ENCODE peak calls at places on chromosomes 6 and 20, in ten cellular contexts. S, N, W, T, O, Y, A, Z, K and I are unnamed samples.

GRCh38 chr6:21263531-21264287 is 329.8 kb upstream of the SOX4 start:
- DNase-seq in Z (peak; percentile 30), S (no peak), O (no peak), W (no peak), Y (peak; percentile 84), A (no peak), N (no peak), T (no peak), K (no peak), I (no peak)

GRCh38 chr6:7726416-7727149 is 684 bp downstream of the BMP6 start:
- DNase-seq in N (no peak), A (no peak), W (no peak), K (peak; percentile 44), S (no peak), Y (no peak), O (no peak), Z (no peak), T (no peak), I (no peak)

GRCh38 chr6:150891886-150892485 is 26.5 kb downstream of the MTHFD1L start:
- DNase-seq in Y (peak; percentile 67), S (peak; percentile 64), T (peak; percentile 45), Z (peak; percentile 82), W (peak; percentile 68), O (peak; percentile 74), K (peak; percentile 77), N (peak; percentile 88), A (no peak), I (peak; percentile 64)

GRCh38 chr6:63504777-63505384 is 67.4 kb upstream of the LOC128125822 start:
- DNase-seq in O (peak; percentile 33), W (no peak), A (no peak), Y (no peak), T (no peak), S (no peak), N (no peak), K (no peak), Z (no peak), I (no peak)

GRCh38 chr6:158648682-158649131 is 1.1 kb upstream of the SYTL3 start:
- DNase-seq in N (peak; percentile 96), T (no peak), Y (peak; percentile 96), O (no peak), K (peak; percentile 71), S (no peak), W (no peak), A (no peak), Z (no peak), I (no peak)

GRCh38 chr6:31739639-31740396 is at the start of gene MSH5:
- DNase-seq in Y (peak; percentile 99), K (peak; percentile 99), O (peak; percentile 96), T (peak; percentile 90), Z (peak; percentile 99), A (peak; percentile 96), N (peak; percentile 99), W (peak; percentile 99), S (peak; percentile 96), I (peak; percentile 98)

GRCh38 chr6:51025082-51025777 is 206.6 kb downstream of the TFAP2B start:
- DNase-seq in Y (peak; percentile 82), A (no peak), T (no peak), W (no peak), S (no peak), N (peak; percentile 7), K (no peak), O (peak; percentile 69), Z (no peak), I (no peak)

GRCh38 chr6:17454316-17455005 is 61.1 kb downstream of the CAP2 start:
- DNase-seq in O (no peak), A (no peak), W (no peak), S (no peak), K (peak; percentile 5), Y (peak; percentile 81), T (no peak), N (peak; percentile 59), Z (no peak), I (no peak)

GRCh38 chr6:153001767-153002612 is 519 bp downstream of the MTRF1L start:
- DNase-seq in A (no peak), W (no peak), O (no peak), N (no peak), S (no peak), T (no peak), Z (no peak), Y (peak; percentile 22), K (peak; percentile 36), I (no peak)

GRCh38 chr20:32830437-32830836 is 10.7 kb downstream of the MAPRE1 start:
- DNase-seq in K (no peak), N (peak; percentile 34), W (no peak), T (no peak), Z (peak; percentile 79), Y (peak; percentile 41), O (no peak), A (no peak), S (no peak), I (no peak)

GRCh38 chr6:92647630-92648029 is 771.7 kb downstream of the EPHA7 start:
- DNase-seq in A (no peak), K (no peak), S (no peak), T (no peak), N (no peak), Y (peak; percentile 40), W (no peak), Z (no peak), O (no peak), I (no peak)

GRCh38 chr6:11208267-11208666 is 24.2 kb downstream of the NEDD9 start:
- DNase-seq in A (no peak), K (no peak), T (no peak), O (no peak), S (no peak), W (no peak), N (no peak), Y (no peak), Z (no peak), I (no peak)

GRCh38 chr6:1485678-1486077 is 96.3 kb downstream of the FOXF2 start:
- DNase-seq in T (no peak), W (no peak), A (no peak), S (no peak), O (peak; percentile 55), N (peak; percentile 94), Y (peak; percentile 88), Z (no peak), K (no peak), I (no peak)

GRCh38 chr6:1554241-1554880 is 55.4 kb upstream of the FOXC1 start:
- DNase-seq in A (no peak), N (no peak), W (no peak), O (no peak), Z (no peak), T (no peak), K (no peak), S (no peak), Y (no peak), I (no peak)

GRCh38 chr6:33279971-33280511 is 3.1 kb downstream of the B3GALT4 start:
- DNase-seq in N (peak; percentile 64), T (no peak), K (peak; percentile 69), O (no peak), A (no peak), S (no peak), Y (peak; percentile 45), Z (no peak), W (no peak), I (no peak)

GRCh38 chr6:81561731-81562130 is 190.8 kb downstream of the TENT5A start:
- DNase-seq in O (no peak), K (no peak), Z (no peak), N (peak; percentile 18), A (no peak), S (no peak), T (no peak), Y (peak; percentile 15), W (no peak), I (no peak)

GRCh38 chr6:81561071-81561564 is 191.4 kb downstream of the TENT5A start:
- DNase-seq in A (no peak), Y (peak; percentile 66), Z (no peak), T (no peak), S (no peak), K (no peak), O (no peak), N (peak; percentile 23), W (no peak), I (no peak)

GRCh38 chr6:81553246-81553645 is 199.2 kb downstream of the TENT5A start:
- DNase-seq in Y (peak; percentile 18), Z (no peak), T (no peak), A (no peak), K (no peak), W (no peak), S (no peak), N (peak; percentile 64), O (no peak), I (no peak)

GRCh38 chr6:81562169-81562568 is 190.3 kb downstream of the TENT5A start:
- DNase-seq in N (peak; percentile 89), Y (peak; percentile 92), T (no peak), K (peak; percentile 14), O (no peak), A (no peak), Z (no peak), W (no peak), S (no peak), I (no peak)

GRCh38 chr6:81557811-81558210 is 194.7 kb downstream of the TENT5A start:
- DNase-seq in A (no peak), K (no peak), S (no peak), T (no peak), N (no peak), Y (no peak), W (no peak), Z (no peak), O (no peak), I (no peak)
- H3K27me3 ChIP-seq in A (no peaks in the 10 kb centered on the region), K (no peaks in the 10 kb centered on the region), S (no peaks in the 10 kb centered on the region), T (no peaks in the 10 kb centered on the region), N (no peaks in the 10 kb centered on the region), Y (no peaks in the 10 kb centered on the region), W (no peaks in the 10 kb centered on the region), Z (no peaks in the 10 kb centered on the region), O (no peaks in the 10 kb centered on the region), I (no peaks in the 10 kb centered on the region)

DNA sequence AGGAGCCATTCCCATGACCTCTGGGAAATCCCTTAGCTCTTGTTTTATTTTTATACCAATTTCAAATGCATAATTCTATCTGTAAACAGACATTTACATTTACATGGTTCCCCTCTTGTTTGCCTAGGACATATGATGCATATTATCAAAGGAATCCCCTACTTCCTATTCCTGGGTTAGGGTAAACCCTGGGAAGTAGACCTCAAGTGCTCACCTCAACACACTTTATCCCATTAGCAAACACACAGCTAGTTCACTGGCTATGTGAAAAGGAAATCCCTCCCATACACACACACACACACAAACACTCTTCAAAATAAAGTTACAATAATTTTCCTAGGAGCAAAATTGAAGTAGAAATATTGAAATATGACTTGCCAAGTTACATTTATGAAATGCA is 27.0 kb downstream of the PDE10A start:
- DNase-seq in Z (no peak), O (no peak), A (no peak), W (no peak), T (no peak), S (no peak), N (peak; percentile 46), K (no peak), Y (no peak), I (no peak)
- TF ChIP-seq CTCF in Z (no peak), O (no peak), A (no peak), W (no peak), T (no peak), S (no peak), N (no peak), K (no peak), Y (no peak), I (no peak)

GRCh38 chr20:41996951-41997350 is 378.8 kb upstream of the CHD6 start:
- DNase-seq in Y (no peak), Z (no peak), N (no peak), O (no peak), W (no peak), K (no peak), T (no peak), S (no peak), A (no peak), I (no peak)
- H3K4me1 ChIP-seq in Y (no peaks in the 10 kb centered on the region), Z (no peaks in the 10 kb centered on the region), N (no peaks in the 10 kb centered on the region), O (no peaks in the 10 kb centered on the region), W (no peaks in the 10 kb centered on the region), K (no peaks in the 10 kb centered on the region), T (no peaks in the 10 kb centered on the region), S (no peaks in the 10 kb centered on the region), A (no peaks in the 10 kb centered on the region), I (no peaks in the 10 kb centered on the region)

GRCh38 chr6:133240511-133241087 is 558 bp upstream of the EYA4 start:
- DNase-seq in Y (peak; percentile 26), W (no peak), T (no peak), O (no peak), A (no peak), Z (peak; percentile 34), S (no peak), N (peak; percentile 75), K (peak; percentile 46), I (peak; percentile 35)
- H3K27me3 ChIP-seq in Y (no peaks in the 10 kb centered on the region), W (peaks cover 38% of the 10 kb centered on the region), T (peaks cover 9% of the 10 kb centered on the region), O (peaks cover 6% of the 10 kb centered on the region), A (no peaks in the 10 kb centered on the region), Z (no peaks in the 10 kb centered on the region), S (no peaks in the 10 kb centered on the region), N (no peaks in the 10 kb centered on the region), K (peaks cover 86% of the 10 kb centered on the region), I (peaks cover 56% of the 10 kb centered on the region)